ENCODE peak calls at places on chromosomes 12 and 14, in four cellular contexts. T is left ventricle myocardium inferior, O is 8988T, F is body of pancreas. H is an unnamed sample.

GRCh38 chr12:130955238-130955816 is 1.6 kb downstream of the ADGRD1 start:
- DNase-seq in O (no peak), T (peak; percentile 38), F (no peak), H (no peak)

GRCh38 chr12:29153231-29153630 is 4.2 kb downstream of the FAR2 start:
- DNase-seq in F (no peak), T (no peak), O (no peak), H (peak; percentile 3)

GRCh38 chr12:132146098-132146497 is 1.8 kb downstream of the NOC4L start:
- DNase-seq in O (peak; percentile 6), T (no peak), F (no peak), H (no peak)

GRCh38 chr12:32084017-32084688 is 22.5 kb upstream of the BICD1 start:
- DNase-seq in O (no peak), T (no peak), F (no peak), H (no peak)

GRCh38 chr12:18864900-18865561 is 127.1 kb downstream of the CAPZA3 start:
- DNase-seq in O (no peak), T (no peak), F (peak; percentile 13), H (no peak)

GRCh38 chr12:39990122-39991101 is 115.5 kb downstream of the SLC2A13 start:
- DNase-seq in O (no peak), F (peak; percentile 59), T (peak; percentile 30), H (no peak)

GRCh38 chr12:110249716-110250225 is 31.3 kb upstream of the ATP2A2 start:
- DNase-seq in F (peak; percentile 49), O (no peak), T (peak; percentile 51), H (no peak)

GRCh38 chr12:89225808-89226368 is 126.4 kb downstream of the DUSP6 start:
- DNase-seq in T (no peak), O (no peak), F (peak; percentile 68), H (peak; percentile 97)

GRCh38 chr12:62683724-62684501 is 217.3 kb downstream of the MON2 start:
- DNase-seq in T (peak; percentile 63), F (peak; percentile 34), O (no peak), H (no peak)

GRCh38 chr14:91281346-91281745 is 36.8 kb upstream of the GPR68 start:
- DNase-seq in F (no peak), T (no peak), O (peak; percentile 52), H (no peak)

GRCh38 chr12:44525806-44526654 is 350.1 kb downstream of the NELL2 start:
- DNase-seq in O (no peak), F (no peak), T (no peak), H (no peak)

GRCh38 chr12:128069359-128069997 is 197.5 kb upstream of the TMEM132C start:
- DNase-seq in F (peak; percentile 24), O (no peak), T (no peak), H (peak; percentile 93)

GRCh38 chr14:88748288-88748687 is 44.5 kb downstream of the EML5 start:
- DNase-seq in O (no peak), F (no peak), T (no peak), H (no peak)

GRCh38 chr12:50192241-50192640 is 25.1 kb upstream of the CERS5 start:
- DNase-seq in T (no peak), F (no peak), O (no peak), H (no peak)

GRCh38 chr12:109612975-109613502 is 39.4 kb downstream of the MVK start:
- DNase-seq in T (no peak), F (no peak), O (peak; percentile 56), H (no peak)

GRCh38 chr12:55025508-55025907 is 5.7 kb downstream of the NEUROD4 start:
- DNase-seq in F (no peak), T (no peak), O (no peak), H (no peak)